ENCODE peak calls at places on chromosomes 11 and 22, in five cellular contexts. One of them, this sample, is unnamed.

GRCh38 chr11:18372187-18372586 is 22.2 kb upstream of the LDHA start:
- DNase-seq in A549: no peak
- DNase-seq in transverse colon: no peak
- DNase-seq in sigmoid colon: no peak
- DNase-seq in suprapubic skin: no peak
- DNase-seq in this sample: no peak

GRCh38 chr11:86735462-86736302 is 63.3 kb upstream of the ME3 start:
- DNase-seq in A549: peak; percentile 66
- DNase-seq in transverse colon: no peak
- DNase-seq in sigmoid colon: no peak
- DNase-seq in suprapubic skin: no peak
- DNase-seq in this sample: no peak

GRCh38 chr22:27800250-27801131 is 1.1 kb downstream of the MN1 start:
- DNase-seq in A549: no peak
- DNase-seq in transverse colon: no peak
- DNase-seq in sigmoid colon: no peak
- DNase-seq in suprapubic skin: no peak
- DNase-seq in this sample: no peak

GRCh38 chr22:31327786-31328544 is 18.2 kb downstream of the PATZ1 start:
- DNase-seq in A549: no peak
- DNase-seq in transverse colon: no peak
- DNase-seq in sigmoid colon: no peak
- DNase-seq in suprapubic skin: no peak
- DNase-seq in this sample: no peak

GRCh38 chr11:69394234-69394891 is 87.1 kb upstream of the LINC01488 start:
- DNase-seq in A549: no peak
- DNase-seq in transverse colon: no peak
- DNase-seq in sigmoid colon: peak; percentile 53
- DNase-seq in suprapubic skin: no peak
- DNase-seq in this sample: no peak

GRCh38 chr11:111512296-111513239 is at the start of gene BTG4:
- DNase-seq in A549: peak; percentile 16
- DNase-seq in transverse colon: peak; percentile 8
- DNase-seq in sigmoid colon: peak; percentile 51
- DNase-seq in suprapubic skin: peak; percentile 78
- DNase-seq in this sample: no peak

GRCh38 chr11:113884361-113884836 is 9.0 kb upstream of the USP28 start:
- DNase-seq in A549: no peak
- DNase-seq in transverse colon: no peak
- DNase-seq in sigmoid colon: no peak
- DNase-seq in suprapubic skin: peak; percentile 41
- DNase-seq in this sample: no peak

GRCh38 chr11:69213964-69214363 is 58.2 kb downstream of the SMIM38 start:
- DNase-seq in A549: no peak
- DNase-seq in transverse colon: no peak
- DNase-seq in sigmoid colon: peak; percentile 15
- DNase-seq in suprapubic skin: no peak
- DNase-seq in this sample: no peak

GRCh38 chr11:111162306-111162705 is 83.2 kb upstream of the POU2AF2 start:
- DNase-seq in A549: no peak
- DNase-seq in transverse colon: no peak
- DNase-seq in sigmoid colon: no peak
- DNase-seq in suprapubic skin: no peak
- DNase-seq in this sample: no peak

GRCh38 chr11:77865805-77866204 is 44.9 kb downstream of the AAMDC start:
- DNase-seq in A549: no peak
- DNase-seq in transverse colon: no peak
- DNase-seq in sigmoid colon: no peak
- DNase-seq in suprapubic skin: no peak
- DNase-seq in this sample: no peak

GRCh38 chr11:86919557-86920210 is 35.5 kb downstream of the FZD4 start:
- DNase-seq in A549: peak; percentile 57
- DNase-seq in transverse colon: no peak
- DNase-seq in sigmoid colon: no peak
- DNase-seq in suprapubic skin: no peak
- DNase-seq in this sample: no peak

GRCh38 chr11:31808721-31809542 is 2.2 kb downstream of the PAX6 start:
- DNase-seq in A549: no peak
- DNase-seq in transverse colon: no peak
- DNase-seq in sigmoid colon: no peak
- DNase-seq in suprapubic skin: no peak
- DNase-seq in this sample: no peak
- H3K4me1 ChIP-seq in A549: no peaks in the 10 kb centered on the region
- H3K4me1 ChIP-seq in transverse colon: peaks cover 56% of the 10 kb centered on the region
- H3K4me1 ChIP-seq in sigmoid colon: no peaks in the 10 kb centered on the region
- H3K4me1 ChIP-seq in suprapubic skin: peaks cover 76% of the 10 kb centered on the region
- H3K4me1 ChIP-seq in this sample: peaks cover 74% of the 10 kb centered on the region

GRCh38 chr11:19704213-19704612 is 8.4 kb upstream of the NAV2 start:
- DNase-seq in A549: no peak
- DNase-seq in transverse colon: no peak
- DNase-seq in sigmoid colon: no peak
- DNase-seq in suprapubic skin: no peak
- DNase-seq in this sample: no peak

GRCh38 chr11:19701421-19701820 is 11.2 kb upstream of the NAV2 start:
- DNase-seq in A549: no peak
- DNase-seq in transverse colon: no peak
- DNase-seq in sigmoid colon: no peak
- DNase-seq in suprapubic skin: no peak
- DNase-seq in this sample: no peak

GRCh38 chr11:19702620-19703019 is 10.0 kb upstream of the NAV2 start:
- DNase-seq in A549: no peak
- DNase-seq in transverse colon: no peak
- DNase-seq in sigmoid colon: no peak
- DNase-seq in suprapubic skin: no peak
- DNase-seq in this sample: no peak

GRCh38 chr11:19705936-19706335 is 6.7 kb upstream of the NAV2 start:
- DNase-seq in A549: no peak
- DNase-seq in transverse colon: no peak
- DNase-seq in sigmoid colon: no peak
- DNase-seq in suprapubic skin: no peak
- DNase-seq in this sample: no peak

GRCh38 chr11:19703211-19703610 is 9.4 kb upstream of the NAV2 start:
- DNase-seq in A549: no peak
- DNase-seq in transverse colon: no peak
- DNase-seq in sigmoid colon: peak; percentile 87
- DNase-seq in suprapubic skin: no peak
- DNase-seq in this sample: no peak
- TF ChIP-seq EP300 in A549: no peak
- TF ChIP-seq EP300 in transverse colon: peak; percentile 59
- TF ChIP-seq EP300 in sigmoid colon: peak; percentile 89
- TF ChIP-seq EP300 in suprapubic skin: no peak
- TF ChIP-seq EP300 in this sample: no peak

GRCh38 chr11:95698939-95699562 is 90.5 kb downstream of the FAM76B start:
- DNase-seq in A549: no peak
- DNase-seq in transverse colon: no peak
- DNase-seq in sigmoid colon: no peak
- DNase-seq in suprapubic skin: no peak
- DNase-seq in this sample: no peak

GRCh38 chr11:95699631-95700470 is 89.7 kb downstream of the FAM76B start:
- DNase-seq in A549: no peak
- DNase-seq in transverse colon: no peak
- DNase-seq in sigmoid colon: no peak
- DNase-seq in suprapubic skin: no peak
- DNase-seq in this sample: no peak

GRCh38 chr11:95700471-95700817 is 89.1 kb downstream of the FAM76B start:
- DNase-seq in A549: no peak
- DNase-seq in transverse colon: no peak
- DNase-seq in sigmoid colon: no peak
- DNase-seq in suprapubic skin: no peak
- DNase-seq in this sample: no peak

GRCh38 chr11:95695181-95695580 is 94.4 kb downstream of the FAM76B start:
- DNase-seq in A549: no peak
- DNase-seq in transverse colon: no peak
- DNase-seq in sigmoid colon: no peak
- DNase-seq in suprapubic skin: no peak
- DNase-seq in this sample: no peak

DNA sequence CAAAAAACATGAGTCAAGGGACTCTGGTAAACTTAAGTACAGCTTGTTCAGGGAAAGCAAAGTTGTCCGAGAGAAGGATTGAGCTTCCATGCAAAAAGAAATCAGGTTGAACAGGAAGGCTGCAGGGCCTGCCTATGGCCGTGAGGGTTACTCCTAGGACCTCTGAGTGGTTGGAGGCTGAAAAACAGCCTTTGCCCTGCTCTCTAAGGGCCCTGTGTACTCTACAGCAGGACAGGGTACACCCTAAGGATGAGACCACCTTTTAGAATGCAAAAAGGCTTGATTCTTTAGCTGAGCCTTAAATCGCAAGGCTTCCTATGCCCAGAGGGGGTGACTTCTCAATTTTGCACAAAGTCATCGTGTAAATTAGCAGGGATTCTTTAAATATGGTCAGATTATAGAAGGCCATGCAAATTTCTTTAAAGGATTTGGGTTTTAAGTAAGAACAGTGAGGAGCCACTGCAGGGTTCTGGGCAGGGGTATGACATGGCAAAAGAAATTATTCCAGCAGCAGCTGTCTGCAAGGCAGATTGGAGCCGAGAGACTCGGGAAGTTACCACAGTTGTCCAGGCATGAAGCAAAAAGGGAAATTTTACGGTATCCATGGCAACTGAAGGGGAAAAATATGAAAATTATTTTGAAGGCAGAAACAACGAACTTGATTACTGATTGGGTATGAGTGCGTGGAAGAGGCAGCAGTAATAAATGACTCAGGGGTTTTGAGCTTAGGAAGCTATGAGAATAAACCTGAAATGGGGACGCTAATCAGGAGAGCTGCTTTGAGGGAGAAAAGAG is 91.8 kb downstream of the FAM76B start:
- DNase-seq in A549: no peak
- DNase-seq in transverse colon: no peak
- DNase-seq in sigmoid colon: no peak
- DNase-seq in suprapubic skin: no peak
- DNase-seq in this sample: no peak
- H3K4me3 ChIP-seq in A549: no peak overlapping the region
- H3K4me3 ChIP-seq in transverse colon: no peak overlapping the region
- H3K4me3 ChIP-seq in sigmoid colon: no peak overlapping the region
- H3K4me3 ChIP-seq in suprapubic skin: no peak overlapping the region
- H3K4me3 ChIP-seq in this sample: no peak overlapping the region

GRCh38 chr11:67449116-67449844 is 3.2 kb downstream of the GPR152 start:
- DNase-seq in A549: no peak
- DNase-seq in transverse colon: no peak
- DNase-seq in sigmoid colon: no peak
- DNase-seq in suprapubic skin: no peak
- DNase-seq in this sample: no peak
- H3K4me1 ChIP-seq in A549: peaks cover 4% of the 10 kb centered on the region
- H3K4me1 ChIP-seq in transverse colon: peaks cover 9% of the 10 kb centered on the region
- H3K4me1 ChIP-seq in sigmoid colon: no peaks in the 10 kb centered on the region
- H3K4me1 ChIP-seq in suprapubic skin: peaks cover 5% of the 10 kb centered on the region
- H3K4me1 ChIP-seq in this sample: peaks cover 3% of the 10 kb centered on the region

GRCh38 chr11:3077174-3077839 is 20.1 kb upstream of the CARS1 start:
- DNase-seq in A549: no peak
- DNase-seq in transverse colon: no peak
- DNase-seq in sigmoid colon: no peak
- DNase-seq in suprapubic skin: no peak
- DNase-seq in this sample: no peak

GRCh38 chr11:3080104-3080503 is 22.9 kb upstream of the CARS1 start:
- DNase-seq in A549: no peak
- DNase-seq in transverse colon: no peak
- DNase-seq in sigmoid colon: no peak
- DNase-seq in suprapubic skin: no peak
- DNase-seq in this sample: no peak

GRCh38 chr11:3073029-3073435 is 15.8 kb upstream of the CARS1 start:
- DNase-seq in A549: no peak
- DNase-seq in transverse colon: no peak
- DNase-seq in sigmoid colon: no peak
- DNase-seq in suprapubic skin: no peak
- DNase-seq in this sample: peak; percentile 43

GRCh38 chr11:3077846-3078440 is 20.7 kb upstream of the CARS1 start:
- DNase-seq in A549: no peak
- DNase-seq in transverse colon: no peak
- DNase-seq in sigmoid colon: no peak
- DNase-seq in suprapubic skin: no peak
- DNase-seq in this sample: no peak

DNA sequence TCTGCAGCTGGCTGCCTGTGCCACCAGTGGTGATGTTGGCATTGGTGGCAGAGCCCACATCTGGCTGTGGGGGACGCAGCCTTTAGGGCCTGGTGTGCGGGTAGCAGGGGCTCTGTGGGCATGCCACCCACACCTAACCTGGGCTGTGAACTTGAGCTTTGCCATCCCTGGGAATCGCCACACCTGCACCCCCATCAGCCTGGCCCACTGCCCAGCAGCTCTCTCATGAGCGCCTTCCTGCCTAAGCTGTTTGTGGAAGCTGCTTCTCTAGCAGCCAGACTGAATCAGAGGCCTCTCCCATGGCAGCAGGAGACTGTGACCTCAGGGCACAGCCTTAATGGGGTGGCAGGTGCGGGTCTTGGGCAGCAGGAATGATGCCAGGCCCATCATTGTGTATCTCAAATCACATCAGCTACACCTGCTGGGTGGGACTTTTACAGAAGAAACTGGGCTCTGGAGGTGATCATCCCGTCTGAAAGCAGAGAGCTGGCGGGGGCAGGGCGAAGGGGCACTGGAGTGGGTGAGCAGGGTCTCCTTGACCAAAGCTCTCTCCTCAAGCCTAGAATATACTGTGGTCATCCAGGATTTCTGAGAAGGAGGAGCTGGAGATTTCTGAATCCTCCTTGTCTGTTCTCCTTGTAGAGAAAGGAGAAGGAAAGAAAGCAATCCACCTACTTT is 17.8 kb upstream of the CARS1 start:
- DNase-seq in A549: no peak
- DNase-seq in transverse colon: peak; percentile 48
- DNase-seq in sigmoid colon: no peak
- DNase-seq in suprapubic skin: no peak
- DNase-seq in this sample: no peak
- TF ChIP-seq EP300 in A549: no peak
- TF ChIP-seq EP300 in transverse colon: no peak
- TF ChIP-seq EP300 in sigmoid colon: no peak
- TF ChIP-seq EP300 in suprapubic skin: no peak
- TF ChIP-seq EP300 in this sample: no peak

GRCh38 chr11:9613118-9613829 is 39.8 kb downstream of the WEE1 start:
- DNase-seq in A549: peak; percentile 97
- DNase-seq in transverse colon: peak; percentile 95
- DNase-seq in sigmoid colon: peak; percentile 97
- DNase-seq in suprapubic skin: peak; percentile 96
- DNase-seq in this sample: peak; percentile 88

GRCh38 chr11:9616858-9617257 is 43.4 kb downstream of the WEE1 start:
- DNase-seq in A549: no peak
- DNase-seq in transverse colon: no peak
- DNase-seq in sigmoid colon: peak; percentile 50
- DNase-seq in suprapubic skin: no peak
- DNase-seq in this sample: no peak

GRCh38 chr11:9616042-9616640 is 42.7 kb downstream of the WEE1 start:
- DNase-seq in A549: no peak
- DNase-seq in transverse colon: no peak
- DNase-seq in sigmoid colon: no peak
- DNase-seq in suprapubic skin: no peak
- DNase-seq in this sample: no peak

GRCh38 chr11:9613830-9614762 is 40.6 kb downstream of the WEE1 start:
- DNase-seq in A549: peak; percentile 84
- DNase-seq in transverse colon: peak; percentile 91
- DNase-seq in sigmoid colon: peak; percentile 88
- DNase-seq in suprapubic skin: peak; percentile 92
- DNase-seq in this sample: peak; percentile 71

GRCh38 chr11:9615031-9615451 is 41.6 kb downstream of the WEE1 start:
- DNase-seq in A549: no peak
- DNase-seq in transverse colon: no peak
- DNase-seq in sigmoid colon: no peak
- DNase-seq in suprapubic skin: peak; percentile 37
- DNase-seq in this sample: no peak
- H3K4me3 ChIP-seq in A549: peak overlapping the region; percentile 42
- H3K4me3 ChIP-seq in transverse colon: no peak overlapping the region
- H3K4me3 ChIP-seq in sigmoid colon: no peak overlapping the region
- H3K4me3 ChIP-seq in suprapubic skin: no peak overlapping the region
- H3K4me3 ChIP-seq in this sample: no peak overlapping the region

GRCh38 chr11:45105233-45105992 is 41.0 kb upstream of the PRDM11 start:
- DNase-seq in A549: peak; percentile 84
- DNase-seq in transverse colon: peak; percentile 68
- DNase-seq in sigmoid colon: peak; percentile 89
- DNase-seq in suprapubic skin: peak; percentile 87
- DNase-seq in this sample: no peak
- H3K4me1 ChIP-seq in A549: peaks cover 8% of the 10 kb centered on the region
- H3K4me1 ChIP-seq in transverse colon: no peaks in the 10 kb centered on the region
- H3K4me1 ChIP-seq in sigmoid colon: no peaks in the 10 kb centered on the region
- H3K4me1 ChIP-seq in suprapubic skin: peaks cover 11% of the 10 kb centered on the region
- H3K4me1 ChIP-seq in this sample: peaks cover 14% of the 10 kb centered on the region